ENCODE peak calls at places on chromosomes 13 and 19, in four cellular contexts. M, V, B and R are unnamed samples.

GRCh38 chr19:55289117-55289796 is 5.5 kb downstream of the BRSK1 start:
- DNase-seq in M (no peak), V (no peak), B (no peak), R (no peak)

GRCh38 chr19:12652219-12652618 is 14.3 kb downstream of the MAN2B1 start:
- DNase-seq in M (no peak), V (no peak), B (no peak), R (no peak)

GRCh38 chr19:1455002-1455335 is 5.0 kb downstream of the APC2 start:
- DNase-seq in M (no peak), V (no peak), B (no peak), R (no peak)

GRCh38 chr13:84097148-84097547 is 214.9 kb upstream of the SLITRK1 start:
- DNase-seq in M (no peak), V (no peak), B (no peak), R (no peak)

GRCh38 chr13:95643471-95643813 is 1.1 kb downstream of the DZIP1 start:
- DNase-seq in M (peak; percentile 28), V (no peak), B (no peak), R (no peak)

GRCh38 chr13:66635526-66635925 is 594.6 kb downstream of the PCDH9 start:
- DNase-seq in M (no peak), V (no peak), B (no peak), R (no peak)

GRCh38 chr13:110555601-110556223 is 5.8 kb downstream of the RAB20 start:
- DNase-seq in M (no peak), V (no peak), B (no peak), R (no peak)

GRCh38 chr19:58033741-58034475 is at the start of gene ZSCAN1:
- DNase-seq in M (peak; percentile 53), V (peak; percentile 38), B (peak; percentile 90), R (peak; percentile 94)

GRCh38 chr19:932647-933552 is 7.1 kb downstream of the ARID3A start:
- DNase-seq in M (peak; percentile 86), V (peak; percentile 64), B (peak; percentile 88), R (no peak)

GRCh38 chr19:49057636-49058234 is at the start of gene CGB7:
- DNase-seq in M (peak; percentile 72), V (peak; percentile 54), B (peak; percentile 86), R (no peak)

GRCh38 chr13:36385471-36385870 is 39.3 kb upstream of the SPART start:
- DNase-seq in M (no peak), V (no peak), B (no peak), R (no peak)

GRCh38 chr19:56720281-56720680 is 48.7 kb upstream of the ZNF835 start:
- DNase-seq in M (peak; percentile 69), V (peak; percentile 5), B (no peak), R (no peak)

GRCh38 chr13:27120811-27121210 is 50.8 kb downstream of the USP12 start:
- DNase-seq in M (no peak), V (no peak), B (no peak), R (no peak)

GRCh38 chr13:113860579-113861432 is 3.1 kb downstream of the GAS6 start:
- DNase-seq in M (peak; percentile 51), V (no peak), B (peak; percentile 56), R (no peak)

GRCh38 chr19:49635530-49636229 is 4.3 kb downstream of the RRAS start:
- DNase-seq in M (no peak), V (no peak), B (no peak), R (no peak)

GRCh38 chr13:40595693-40596092 is 70.7 kb downstream of the FOXO1 start:
- DNase-seq in M (no peak), V (no peak), B (no peak), R (no peak)

GRCh38 chr19:14519860-14520407 is 1.7 kb upstream of the DNAJB1 start:
- DNase-seq in M (peak; percentile 51), V (no peak), B (no peak), R (no peak)

GRCh38 chr13:89457977-89458376 is 1786.8 kb downstream of the SLITRK5 start:
- DNase-seq in M (no peak), V (no peak), B (no peak), R (no peak)

GRCh38 chr13:60213236-60213746 is 49.6 kb upstream of the DIAPH3 start:
- DNase-seq in M (no peak), V (no peak), B (no peak), R (no peak)

GRCh38 chr13:87331178-87331577 is 340.0 kb upstream of the SLITRK5 start:
- DNase-seq in M (no peak), V (no peak), B (no peak), R (no peak)

GRCh38 chr13:79098603-79099002 is 307.5 kb downstream of the RBM26 start:
- DNase-seq in M (no peak), V (no peak), B (no peak), R (no peak)

GRCh38 chr13:112053167-112053743 is 13.7 kb upstream of the SOX1 start:
- DNase-seq in M (no peak), V (no peak), B (no peak), R (no peak)

GRCh38 chr13:49219647-49220034 is 497 bp upstream of the MLNR start:
- DNase-seq in M (no peak), V (no peak), B (no peak), R (no peak)

GRCh38 chr19:28021316-28022185 is 1191.4 kb downstream of the UQCRFS1 start:
- DNase-seq in M (no peak), V (no peak), B (no peak), R (peak; percentile 55)

GRCh38 chr13:100512422-100512821 is 76.2 kb downstream of the GGACT start:
- DNase-seq in M (no peak), V (no peak), B (no peak), R (no peak)

GRCh38 chr13:61339054-61339621 is 76.5 kb downstream of the PCDH20 start:
- DNase-seq in M (no peak), V (no peak), B (peak; percentile 76), R (no peak)

GRCh38 chr19:6737284-6737872 is at the start of gene GPR108:
- DNase-seq in M (peak; percentile 100), V (peak; percentile 75), B (peak; percentile 100), R (peak; percentile 100)
- TF ChIP-seq EP300 in M (no peak), V (no peak), B (no peak), R (no peak)

GRCh38 chr19:3272952-3273351 is 48.5 kb downstream of the CELF5 start:
- DNase-seq in M (no peak), V (no peak), B (no peak), R (no peak)
- TF ChIP-seq EP300 in M (no peak), V (no peak), B (no peak), R (no peak)

GRCh38 chr19:54209058-54209747 is 8.5 kb downstream of the RPS9 start:
- DNase-seq in M (no peak), V (no peak), B (peak; percentile 86), R (no peak)

GRCh38 chr19:54209748-54210494 is 9.3 kb downstream of the RPS9 start:
- DNase-seq in M (peak; percentile 97), V (peak; percentile 95), B (no peak), R (peak; percentile 95)

GRCh38 chr19:54206831-54207177 is 6.1 kb downstream of the RPS9 start:
- DNase-seq in M (no peak), V (no peak), B (no peak), R (no peak)

GRCh38 chr19:54208784-54209057 is 8.1 kb downstream of the RPS9 start:
- DNase-seq in M (no peak), V (no peak), B (no peak), R (no peak)

GRCh38 chr19:54207908-54208783 is 7.5 kb downstream of the RPS9 start:
- DNase-seq in M (peak; percentile 92), V (peak; percentile 75), B (peak; percentile 84), R (peak; percentile 92)
- TF ChIP-seq EP300 in M (peak; percentile 96), V (peak; percentile 73), B (peak; percentile 94), R (peak; percentile 41)

GRCh38 chr13:107992542-107992941 is 222.8 kb downstream of the LIG4 start:
- DNase-seq in M (no peak), V (no peak), B (no peak), R (no peak)
- TF ChIP-seq EP300 in M (no peak), V (no peak), B (no peak), R (no peak)

GRCh38 chr19:33769208-33769607 is 27.5 kb upstream of the KCTD15 start:
- DNase-seq in M (no peak), V (no peak), B (no peak), R (no peak)
- TF ChIP-seq EP300 in M (no peak), V (no peak), B (no peak), R (no peak)